ENCODE peak calls at places on chromosomes 11 and 22, in four cellular contexts. One of them, this sample, is unnamed. For H3K4me1, the result is how much of the 10 kb centered on the place peaks cover.

GRCh38 chr22:40955516-40955915 is 4.3 kb downstream of the RBX1 start:
- DNase-seq in MM.1S: no peak
- DNase-seq in OCI-LY7: no peak
- DNase-seq in psoas muscle: no peak
- DNase-seq in this sample: no peak

GRCh38 chr11:41579546-41579945 is 120.1 kb upstream of the LRRC4C start:
- DNase-seq in OCI-LY7: no peak
- DNase-seq in psoas muscle: no peak
- DNase-seq in MM.1S: no peak
- DNase-seq in this sample: no peak

GRCh38 chr11:123628936-123629683 is 25.3 kb downstream of the SCN3B start:
- DNase-seq in psoas muscle: peak
- DNase-seq in OCI-LY7: no peak
- DNase-seq in MM.1S: no peak
- DNase-seq in this sample: no peak

GRCh38 chr11:59773082-59773438 is 17.9 kb downstream of the STX3 start:
- DNase-seq in OCI-LY7: no peak
- DNase-seq in psoas muscle: no peak
- DNase-seq in MM.1S: no peak
- DNase-seq in this sample: no peak

GRCh38 chr11:78040691-78041379 is 17.8 kb upstream of the KCTD14 start:
- DNase-seq in MM.1S: no peak
- DNase-seq in psoas muscle: no peak
- DNase-seq in OCI-LY7: no peak
- DNase-seq in this sample: peak

GRCh38 chr11:104956528-104956927 is 11.8 kb downstream of the CASP4 start:
- DNase-seq in OCI-LY7: no peak
- DNase-seq in MM.1S: no peak
- DNase-seq in psoas muscle: no peak
- DNase-seq in this sample: no peak

GRCh38 chr22:30968015-30968923 is at the start of gene MORC2:
- DNase-seq in psoas muscle: peak
- DNase-seq in MM.1S: peak
- DNase-seq in OCI-LY7: no peak
- DNase-seq in this sample: peak

GRCh38 chr11:63804259-63804658 is 9.0 kb upstream of the SPINDOC start:
- DNase-seq in MM.1S: no peak
- DNase-seq in OCI-LY7: no peak
- DNase-seq in psoas muscle: no peak
- DNase-seq in this sample: no peak

GRCh38 chr11:74316772-74317505 is 5.5 kb upstream of the P4HA3 start:
- DNase-seq in psoas muscle: no peak
- DNase-seq in OCI-LY7: no peak
- DNase-seq in MM.1S: no peak
- DNase-seq in this sample: no peak

GRCh38 chr11:61507012-61507768 is 1.4 kb upstream of the LRRC10B start:
- DNase-seq in MM.1S: no peak
- DNase-seq in psoas muscle: no peak
- DNase-seq in OCI-LY7: no peak
- DNase-seq in this sample: no peak

GRCh38 chr11:94781822-94782221 is 13.7 kb downstream of the AMOTL1 start:
- DNase-seq in OCI-LY7: no peak
- DNase-seq in psoas muscle: no peak
- DNase-seq in MM.1S: no peak
- DNase-seq in this sample: no peak

GRCh38 chr11:64226507-64227051 is 505 bp downstream of the NUDT22 start:
- DNase-seq in OCI-LY7: peak
- DNase-seq in MM.1S: peak
- DNase-seq in psoas muscle: peak
- DNase-seq in this sample: peak

GRCh38 chr11:12377106-12377823 is at the start of gene PARVA:
- DNase-seq in psoas muscle: peak
- DNase-seq in OCI-LY7: no peak
- DNase-seq in MM.1S: no peak
- DNase-seq in this sample: peak

GRCh38 chr22:43867839-43868652 is 5.7 kb upstream of the SULT4A1 start:
- DNase-seq in OCI-LY7: peak
- DNase-seq in psoas muscle: peak
- DNase-seq in MM.1S: peak
- DNase-seq in this sample: peak

GRCh38 chr22:41285441-41285819 is 557 bp downstream of the RANGAP1 start:
- DNase-seq in MM.1S: peak
- DNase-seq in psoas muscle: peak
- DNase-seq in OCI-LY7: peak
- DNase-seq in this sample: peak

GRCh38 chr11:118622376-118623290 is 15.2 kb downstream of the PHLDB1 start:
- DNase-seq in psoas muscle: peak
- DNase-seq in MM.1S: no peak
- DNase-seq in OCI-LY7: no peak
- DNase-seq in this sample: peak

GRCh38 chr22:49677495-49677889 is 150.2 kb downstream of the BRD1 start:
- DNase-seq in psoas muscle: no peak
- DNase-seq in MM.1S: no peak
- DNase-seq in OCI-LY7: no peak
- DNase-seq in this sample: no peak

GRCh38 chr11:47524200-47524874 is 28.6 kb downstream of the CELF1 start:
- DNase-seq in MM.1S: peak
- DNase-seq in psoas muscle: no peak
- DNase-seq in OCI-LY7: no peak
- DNase-seq in this sample: no peak

GRCh38 chr11:33716236-33716635 is 15.6 kb upstream of the C11orf91 start:
- DNase-seq in MM.1S: peak
- DNase-seq in OCI-LY7: peak
- DNase-seq in psoas muscle: no peak
- DNase-seq in this sample: no peak

GRCh38 chr22:38303974-38304373 is 13.3 kb downstream of the CSNK1E start:
- DNase-seq in OCI-LY7: no peak
- DNase-seq in psoas muscle: no peak
- DNase-seq in MM.1S: no peak
- DNase-seq in this sample: no peak

GRCh38 chr22:46338636-46339035 is 3.1 kb downstream of the TRMU start:
- DNase-seq in psoas muscle: no peak
- DNase-seq in OCI-LY7: no peak
- DNase-seq in MM.1S: no peak
- DNase-seq in this sample: no peak

GRCh38 chr11:124896071-124896750 is 1.5 kb downstream of the ROBO4 start:
- DNase-seq in psoas muscle: no peak
- DNase-seq in OCI-LY7: no peak
- DNase-seq in MM.1S: no peak
- DNase-seq in this sample: no peak
- H3K4me3 ChIP-seq in psoas muscle: peak
- H3K4me3 ChIP-seq in OCI-LY7: no peak
- H3K4me3 ChIP-seq in MM.1S: no peak
- H3K4me3 ChIP-seq in this sample: no peak

DNA sequence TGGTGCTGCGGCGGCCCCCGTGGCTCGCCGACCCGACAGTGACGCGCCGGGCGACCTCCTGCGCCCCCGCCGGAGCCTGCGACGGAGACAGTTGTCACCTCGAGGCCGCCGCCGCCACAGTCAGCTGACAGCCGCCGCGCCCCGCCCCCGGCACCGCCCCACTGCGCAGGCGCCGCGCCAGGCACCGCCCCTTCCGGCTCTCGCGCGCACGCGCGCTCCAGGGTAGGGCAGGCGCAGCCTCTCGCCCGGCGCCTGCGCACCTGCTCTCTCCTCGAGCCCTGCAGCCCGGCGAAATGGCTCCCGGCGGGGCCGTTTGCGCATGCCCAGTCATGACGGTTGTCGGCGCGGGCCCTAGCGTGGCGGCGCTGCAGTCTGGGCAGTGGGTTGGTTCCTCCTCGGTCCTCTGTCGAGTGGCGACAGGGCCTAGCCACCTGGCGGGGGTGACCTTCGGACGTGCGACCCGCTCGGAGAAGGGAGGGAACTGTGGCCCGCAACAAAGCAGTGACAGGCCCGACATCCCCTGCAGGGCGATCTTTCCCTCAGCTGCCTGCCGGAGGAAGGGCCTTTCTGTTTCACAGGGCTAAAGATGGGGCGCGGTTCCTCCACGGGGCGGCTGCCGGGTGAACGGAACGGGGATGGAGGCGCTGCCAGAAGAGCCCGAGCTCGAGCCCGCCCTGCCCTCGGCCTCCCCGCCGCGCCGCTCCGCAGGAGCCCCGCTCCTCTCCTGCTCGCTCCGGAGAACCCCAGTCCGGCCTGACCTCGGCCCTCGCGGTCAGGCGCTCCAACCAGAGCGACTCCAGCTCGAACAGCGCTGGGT is at the start of gene TOLLIP:
- DNase-seq in MM.1S: peak
- DNase-seq in psoas muscle: peak
- DNase-seq in OCI-LY7: peak
- DNase-seq in this sample: peak
- TF ChIP-seq CTCF in MM.1S: peak
- TF ChIP-seq CTCF in psoas muscle: peak
- TF ChIP-seq CTCF in OCI-LY7: no peak
- TF ChIP-seq CTCF in this sample: no peak

DNA sequence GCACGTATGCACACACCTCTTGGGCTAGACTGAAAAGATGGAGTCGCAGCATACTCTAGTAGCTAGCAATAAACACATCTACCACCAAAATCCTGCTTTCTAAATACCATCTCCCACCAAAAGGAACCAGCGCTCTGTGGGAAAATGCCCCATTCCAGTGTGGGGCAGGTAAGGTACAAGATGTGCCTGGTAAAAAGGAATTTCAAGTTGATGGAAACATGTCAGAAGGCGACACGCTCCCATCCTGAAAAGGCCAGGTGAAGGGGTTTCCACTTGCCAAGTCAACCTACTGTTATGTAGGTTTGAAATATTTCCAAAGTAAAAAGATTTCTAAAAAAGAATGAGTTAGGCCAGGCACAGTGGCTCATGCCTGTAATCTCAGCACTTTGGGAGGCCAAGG is 8.8 kb downstream of the DGCR2 start:
- DNase-seq in psoas muscle: no peak
- DNase-seq in OCI-LY7: no peak
- DNase-seq in MM.1S: no peak
- DNase-seq in this sample: no peak
- H3K4me1 ChIP-seq in psoas muscle: half or more
- H3K4me1 ChIP-seq in OCI-LY7: half or more
- H3K4me1 ChIP-seq in MM.1S: under half
- H3K4me1 ChIP-seq in this sample: under half

DNA sequence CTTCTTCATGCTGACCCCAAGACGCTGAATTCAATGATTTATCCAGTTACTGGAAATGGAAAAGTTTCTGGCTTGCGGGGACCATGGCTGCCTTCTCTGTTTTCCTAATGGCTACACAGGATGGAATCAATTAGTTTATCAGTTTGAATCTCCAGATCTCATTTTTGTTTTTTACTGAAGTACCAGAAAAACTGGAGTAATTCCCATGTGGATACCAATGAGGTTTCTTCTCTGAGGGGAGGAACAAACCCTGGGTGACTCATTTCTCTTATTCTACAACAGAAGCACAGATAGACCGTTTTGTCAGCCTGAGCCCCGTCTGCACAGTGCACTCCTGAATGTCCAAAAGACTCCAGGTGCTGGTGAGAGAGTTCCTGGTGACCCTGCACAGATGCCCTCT is 3.4 kb downstream of the ZNF195 start:
- DNase-seq in psoas muscle: no peak
- DNase-seq in OCI-LY7: no peak
- DNase-seq in MM.1S: no peak
- DNase-seq in this sample: no peak
- H3K4me3 ChIP-seq in psoas muscle: no peak
- H3K4me3 ChIP-seq in OCI-LY7: no peak
- H3K4me3 ChIP-seq in MM.1S: no peak
- H3K4me3 ChIP-seq in this sample: no peak

GRCh38 chr11:71305041-71305440 is 52.7 kb upstream of the SHANK2 start:
- DNase-seq in psoas muscle: no peak
- DNase-seq in MM.1S: no peak
- DNase-seq in OCI-LY7: no peak
- DNase-seq in this sample: no peak
- TF ChIP-seq CTCF in psoas muscle: no peak
- TF ChIP-seq CTCF in MM.1S: no peak
- TF ChIP-seq CTCF in OCI-LY7: no peak
- TF ChIP-seq CTCF in this sample: no peak

GRCh38 chr11:76665172-76665571 is 5.4 kb downstream of the LRRC32 start:
- DNase-seq in OCI-LY7: peak
- DNase-seq in MM.1S: no peak
- DNase-seq in psoas muscle: no peak
- DNase-seq in this sample: no peak

GRCh38 chr11:76663461-76663760 is 7.1 kb downstream of the LRRC32 start:
- DNase-seq in MM.1S: no peak
- DNase-seq in OCI-LY7: no peak
- DNase-seq in psoas muscle: no peak
- DNase-seq in this sample: no peak

GRCh38 chr11:76664578-76665061 is 5.9 kb downstream of the LRRC32 start:
- DNase-seq in MM.1S: peak
- DNase-seq in OCI-LY7: peak
- DNase-seq in psoas muscle: no peak
- DNase-seq in this sample: no peak

GRCh38 chr11:76662656-76663460 is 7.7 kb downstream of the LRRC32 start:
- DNase-seq in psoas muscle: no peak
- DNase-seq in OCI-LY7: no peak
- DNase-seq in MM.1S: no peak
- DNase-seq in this sample: no peak

GRCh38 chr11:76663912-76664440 is 6.6 kb downstream of the LRRC32 start:
- DNase-seq in MM.1S: no peak
- DNase-seq in OCI-LY7: no peak
- DNase-seq in psoas muscle: no peak
- DNase-seq in this sample: no peak
- H3K4me1 ChIP-seq in MM.1S: under half
- H3K4me1 ChIP-seq in OCI-LY7: half or more
- H3K4me1 ChIP-seq in psoas muscle: under half
- H3K4me1 ChIP-seq in this sample: under half

DNA sequence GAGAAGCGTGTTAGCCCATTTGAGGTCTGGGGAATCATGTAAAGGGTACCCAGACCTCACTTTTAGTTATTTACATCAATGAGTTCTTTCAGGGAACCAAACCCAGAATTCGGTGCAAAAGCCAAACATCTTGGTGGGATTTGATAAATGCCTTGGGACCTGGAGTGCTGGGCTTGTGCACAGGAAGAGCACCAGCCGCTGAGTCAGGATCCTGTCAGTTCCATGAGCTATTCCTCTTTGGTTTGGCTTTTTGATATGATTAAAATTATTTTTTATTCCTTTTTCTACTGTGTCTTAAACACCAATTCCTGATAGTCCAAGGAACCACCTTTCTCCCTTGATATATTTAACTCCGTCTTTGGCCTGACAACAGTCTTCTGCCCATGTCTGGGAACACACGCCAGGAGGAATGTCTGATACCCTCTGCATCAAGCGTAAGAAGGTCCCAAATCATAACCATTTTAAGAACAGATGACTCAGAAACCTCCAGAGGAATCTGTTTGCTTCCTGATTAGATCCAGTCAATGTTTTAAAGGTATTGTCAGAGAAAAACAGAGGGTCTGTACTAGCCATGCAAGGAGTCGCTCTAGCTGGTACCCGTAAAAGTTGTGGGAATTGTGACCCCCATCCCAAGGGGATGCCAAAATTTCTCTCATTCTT is 65.2 kb downstream of the ALX4 start:
- DNase-seq in psoas muscle: no peak
- DNase-seq in MM.1S: no peak
- DNase-seq in OCI-LY7: no peak
- DNase-seq in this sample: no peak
- H3K4me3 ChIP-seq in psoas muscle: no peak
- H3K4me3 ChIP-seq in MM.1S: no peak
- H3K4me3 ChIP-seq in OCI-LY7: no peak
- H3K4me3 ChIP-seq in this sample: no peak

This sample was measured in mucosa of descending colon.